ENCODE peak calls at places on chromosomes 6 and 20, in six cellular contexts. One of them, this sample, is unnamed.

GRCh38 chr20:19378057-19378456 is 165.6 kb downstream of the SLC24A3 start:
- DNase-seq in endodermal cell: no peak
- DNase-seq in ACHN: no peak
- DNase-seq in NCI-H460: no peak
- DNase-seq in Peyer's patch: no peak
- DNase-seq in fibroblast of mammary gland: no peak
- DNase-seq in this sample: no peak

GRCh38 chr20:40525356-40525755 is 163.7 kb downstream of the MAFB start:
- DNase-seq in endodermal cell: no peak
- DNase-seq in Peyer's patch: no peak
- DNase-seq in NCI-H460: no peak
- DNase-seq in fibroblast of mammary gland: peak; percentile 68
- DNase-seq in ACHN: no peak
- DNase-seq in this sample: no peak

GRCh38 chr6:105779113-105779512 is 307.0 kb upstream of the PRDM1 start:
- DNase-seq in endodermal cell: no peak
- DNase-seq in Peyer's patch: no peak
- DNase-seq in NCI-H460: no peak
- DNase-seq in fibroblast of mammary gland: peak; percentile 69
- DNase-seq in ACHN: no peak
- DNase-seq in this sample: no peak

GRCh38 chr20:50523552-50524167 is 13.5 kb downstream of the PTPN1 start:
- DNase-seq in Peyer's patch: no peak
- DNase-seq in fibroblast of mammary gland: no peak
- DNase-seq in ACHN: no peak
- DNase-seq in endodermal cell: no peak
- DNase-seq in NCI-H460: no peak
- DNase-seq in this sample: no peak

GRCh38 chr6:166056637-166057036 is 111.0 kb downstream of the TBXT start:
- DNase-seq in ACHN: no peak
- DNase-seq in endodermal cell: no peak
- DNase-seq in NCI-H460: no peak
- DNase-seq in Peyer's patch: no peak
- DNase-seq in fibroblast of mammary gland: peak; percentile 73
- DNase-seq in this sample: no peak

GRCh38 chr20:35339007-35339406 is 46.8 kb upstream of the FAM83C start:
- DNase-seq in NCI-H460: no peak
- DNase-seq in fibroblast of mammary gland: peak; percentile 98
- DNase-seq in ACHN: peak; percentile 57
- DNase-seq in endodermal cell: no peak
- DNase-seq in Peyer's patch: no peak
- DNase-seq in this sample: no peak

GRCh38 chr20:11350126-11351005 is 567.3 kb upstream of the BTBD3 start:
- DNase-seq in ACHN: no peak
- DNase-seq in endodermal cell: no peak
- DNase-seq in NCI-H460: no peak
- DNase-seq in fibroblast of mammary gland: peak; percentile 76
- DNase-seq in Peyer's patch: no peak
- DNase-seq in this sample: peak; percentile 68

GRCh38 chr6:129469070-129469662 is 240.8 kb downstream of the ARHGAP18 start:
- DNase-seq in NCI-H460: no peak
- DNase-seq in ACHN: no peak
- DNase-seq in fibroblast of mammary gland: peak; percentile 37
- DNase-seq in endodermal cell: no peak
- DNase-seq in Peyer's patch: no peak
- DNase-seq in this sample: no peak

GRCh38 chr6:90284236-90284744 is 12.4 kb downstream of the BACH2 start:
- DNase-seq in NCI-H460: peak; percentile 52
- DNase-seq in ACHN: peak; percentile 87
- DNase-seq in endodermal cell: peak; percentile 73
- DNase-seq in fibroblast of mammary gland: peak; percentile 91
- DNase-seq in Peyer's patch: no peak
- DNase-seq in this sample: no peak

GRCh38 chr6:88166493-88166900 is 350 bp upstream of the CNR1 start:
- DNase-seq in endodermal cell: peak; percentile 82
- DNase-seq in Peyer's patch: peak; percentile 59
- DNase-seq in fibroblast of mammary gland: peak; percentile 10
- DNase-seq in ACHN: no peak
- DNase-seq in NCI-H460: no peak
- DNase-seq in this sample: no peak

GRCh38 chr6:44253307-44254101 is 3.8 kb downstream of the SLC35B2 start:
- DNase-seq in NCI-H460: no peak
- DNase-seq in fibroblast of mammary gland: peak; percentile 49
- DNase-seq in ACHN: peak; percentile 65
- DNase-seq in endodermal cell: peak; percentile 89
- DNase-seq in Peyer's patch: peak; percentile 73
- DNase-seq in this sample: no peak

GRCh38 chr6:88997365-88997764 is 33.9 kb upstream of the RNGTT start:
- DNase-seq in ACHN: no peak
- DNase-seq in endodermal cell: no peak
- DNase-seq in fibroblast of mammary gland: no peak
- DNase-seq in NCI-H460: no peak
- DNase-seq in Peyer's patch: no peak
- DNase-seq in this sample: no peak

This sample was measured in ureter.